ENCODE peak calls at places on chromosomes 3 and 15, in nine cellular contexts. One of them, this sample, is unnamed.

GRCh38 chr3:195071011-195071728 is 199.8 kb downstream of the XXYLT1 start:
- DNase-seq in MM.1S: no peak
- DNase-seq in tibial artery: peak
- DNase-seq in body of pancreas: no peak
- DNase-seq in fibroblast of lung: no peak
- DNase-seq in neural progenitor cell: no peak
- DNase-seq in SK-N-SH: no peak
- DNase-seq in A549: no peak
- DNase-seq in AG04450: no peak
- DNase-seq in this sample: no peak

GRCh38 chr3:15942462-15942861 is 144.7 kb upstream of the ANKRD28 start:
- DNase-seq in MM.1S: no peak
- DNase-seq in tibial artery: no peak
- DNase-seq in body of pancreas: no peak
- DNase-seq in fibroblast of lung: no peak
- DNase-seq in neural progenitor cell: no peak
- DNase-seq in SK-N-SH: no peak
- DNase-seq in A549: no peak
- DNase-seq in AG04450: no peak
- DNase-seq in this sample: no peak

GRCh38 chr3:183695569-183696364 is 1.8 kb upstream of the YEATS2 start:
- DNase-seq in MM.1S: no peak
- DNase-seq in tibial artery: no peak
- DNase-seq in body of pancreas: no peak
- DNase-seq in fibroblast of lung: no peak
- DNase-seq in neural progenitor cell: no peak
- DNase-seq in SK-N-SH: no peak
- DNase-seq in A549: no peak
- DNase-seq in AG04450: no peak
- DNase-seq in this sample: no peak

GRCh38 chr3:171429635-171430034 is 30.6 kb downstream of the TNIK start:
- DNase-seq in MM.1S: no peak
- DNase-seq in tibial artery: no peak
- DNase-seq in body of pancreas: no peak
- DNase-seq in fibroblast of lung: no peak
- DNase-seq in neural progenitor cell: no peak
- DNase-seq in SK-N-SH: no peak
- DNase-seq in A549: no peak
- DNase-seq in AG04450: no peak
- DNase-seq in this sample: no peak

GRCh38 chr15:100131321-100132224 is 210.2 kb downstream of the ADAMTS17 start:
- DNase-seq in MM.1S: peak
- DNase-seq in tibial artery: no peak
- DNase-seq in body of pancreas: peak
- DNase-seq in fibroblast of lung: peak
- DNase-seq in neural progenitor cell: peak
- DNase-seq in SK-N-SH: no peak
- DNase-seq in A549: peak
- DNase-seq in AG04450: no peak
- DNase-seq in this sample: no peak

GRCh38 chr15:68023307-68024101 is 30.6 kb upstream of the PIAS1 start:
- DNase-seq in MM.1S: no peak
- DNase-seq in tibial artery: no peak
- DNase-seq in body of pancreas: no peak
- DNase-seq in fibroblast of lung: no peak
- DNase-seq in neural progenitor cell: no peak
- DNase-seq in SK-N-SH: no peak
- DNase-seq in A549: no peak
- DNase-seq in AG04450: no peak
- DNase-seq in this sample: no peak

GRCh38 chr3:11410564-11410963 is 138.4 kb downstream of the ATG7 start:
- DNase-seq in MM.1S: no peak
- DNase-seq in tibial artery: no peak
- DNase-seq in body of pancreas: no peak
- DNase-seq in fibroblast of lung: no peak
- DNase-seq in neural progenitor cell: no peak
- DNase-seq in SK-N-SH: no peak
- DNase-seq in A549: no peak
- DNase-seq in AG04450: no peak
- DNase-seq in this sample: no peak

GRCh38 chr3:38114052-38114874 is 22.7 kb downstream of the ACAA1 start:
- DNase-seq in MM.1S: no peak
- DNase-seq in tibial artery: peak
- DNase-seq in body of pancreas: no peak
- DNase-seq in fibroblast of lung: no peak
- DNase-seq in neural progenitor cell: no peak
- DNase-seq in SK-N-SH: no peak
- DNase-seq in A549: no peak
- DNase-seq in AG04450: no peak
- DNase-seq in this sample: no peak

GRCh38 chr3:127754411-127755304 is 67.7 kb downstream of the MGLL start:
- DNase-seq in MM.1S: no peak
- DNase-seq in tibial artery: no peak
- DNase-seq in body of pancreas: no peak
- DNase-seq in fibroblast of lung: no peak
- DNase-seq in neural progenitor cell: no peak
- DNase-seq in SK-N-SH: no peak
- DNase-seq in A549: no peak
- DNase-seq in AG04450: no peak
- DNase-seq in this sample: no peak

GRCh38 chr3:78647735-78648134 is 1120.1 kb downstream of the ROBO1 start:
- DNase-seq in MM.1S: no peak
- DNase-seq in tibial artery: no peak
- DNase-seq in body of pancreas: no peak
- DNase-seq in fibroblast of lung: no peak
- DNase-seq in neural progenitor cell: no peak
- DNase-seq in SK-N-SH: no peak
- DNase-seq in A549: no peak
- DNase-seq in AG04450: no peak
- DNase-seq in this sample: no peak

GRCh38 chr3:171116365-171116764 is 89.8 kb upstream of the SLC2A2 start:
- DNase-seq in MM.1S: no peak
- DNase-seq in tibial artery: no peak
- DNase-seq in body of pancreas: no peak
- DNase-seq in fibroblast of lung: peak
- DNase-seq in neural progenitor cell: no peak
- DNase-seq in SK-N-SH: no peak
- DNase-seq in A549: no peak
- DNase-seq in AG04450: no peak
- DNase-seq in this sample: no peak

GRCh38 chr15:63678383-63678782 is 81.2 kb downstream of the FBXL22 start:
- DNase-seq in MM.1S: no peak
- DNase-seq in tibial artery: no peak
- DNase-seq in body of pancreas: no peak
- DNase-seq in fibroblast of lung: no peak
- DNase-seq in neural progenitor cell: no peak
- DNase-seq in SK-N-SH: no peak
- DNase-seq in A549: no peak
- DNase-seq in AG04450: no peak
- DNase-seq in this sample: no peak

GRCh38 chr15:31049122-31049521 is 52.4 kb downstream of the TRPM1 start:
- DNase-seq in MM.1S: no peak
- DNase-seq in tibial artery: no peak
- DNase-seq in body of pancreas: no peak
- DNase-seq in fibroblast of lung: no peak
- DNase-seq in neural progenitor cell: no peak
- DNase-seq in SK-N-SH: no peak
- DNase-seq in A549: no peak
- DNase-seq in AG04450: no peak
- DNase-seq in this sample: no peak

GRCh38 chr3:44845528-44846520 is 15.9 kb upstream of the TMEM42 start:
- DNase-seq in MM.1S: no peak
- DNase-seq in tibial artery: no peak
- DNase-seq in body of pancreas: no peak
- DNase-seq in fibroblast of lung: no peak
- DNase-seq in neural progenitor cell: no peak
- DNase-seq in SK-N-SH: peak
- DNase-seq in A549: no peak
- DNase-seq in AG04450: no peak
- DNase-seq in this sample: no peak

GRCh38 chr3:153284282-153284938 is 122.4 kb downstream of the RAP2B start:
- DNase-seq in MM.1S: no peak
- DNase-seq in tibial artery: peak
- DNase-seq in body of pancreas: no peak
- DNase-seq in fibroblast of lung: peak
- DNase-seq in neural progenitor cell: no peak
- DNase-seq in SK-N-SH: no peak
- DNase-seq in A549: peak
- DNase-seq in AG04450: peak
- DNase-seq in this sample: peak

GRCh38 chr15:96237002-96237401 is 93.5 kb upstream of the NR2F2 start:
- DNase-seq in MM.1S: no peak
- DNase-seq in tibial artery: no peak
- DNase-seq in body of pancreas: no peak
- DNase-seq in fibroblast of lung: peak
- DNase-seq in neural progenitor cell: no peak
- DNase-seq in SK-N-SH: no peak
- DNase-seq in A549: no peak
- DNase-seq in AG04450: no peak
- DNase-seq in this sample: no peak

DNA sequence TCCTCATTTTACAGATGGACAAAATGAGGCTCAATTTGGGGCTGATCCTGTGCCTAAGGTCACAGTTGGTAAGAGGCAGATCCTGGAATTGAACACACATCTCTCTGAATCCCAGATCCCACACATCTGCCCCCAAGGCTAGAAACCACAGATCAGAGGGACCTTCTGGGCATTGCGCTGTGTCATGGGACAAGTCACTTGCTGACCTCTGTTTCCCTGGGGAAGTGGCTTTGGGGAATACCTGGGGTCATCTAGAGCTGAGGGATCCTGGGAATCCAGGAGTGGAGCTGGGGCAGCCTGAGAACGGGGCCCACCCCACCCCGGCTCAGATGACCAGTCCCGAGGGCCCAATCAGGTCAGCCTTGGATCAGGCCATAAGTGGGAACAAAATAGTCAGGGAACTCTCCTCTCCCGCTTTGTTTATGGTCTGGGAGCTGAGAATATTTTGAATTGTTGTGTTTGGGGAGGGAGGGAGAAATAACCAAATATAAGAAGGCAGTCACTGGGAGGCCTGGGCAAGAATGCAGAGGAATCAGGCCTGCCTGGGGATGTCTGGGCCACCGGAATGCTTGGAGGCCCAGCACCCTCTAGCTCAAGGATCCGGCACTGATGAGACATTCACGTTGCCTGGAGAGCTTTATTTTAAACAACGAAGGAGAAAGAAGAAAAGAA is 8.8 kb upstream of the SLC6A6 start:
- DNase-seq in MM.1S: no peak
- DNase-seq in tibial artery: no peak
- DNase-seq in body of pancreas: no peak
- DNase-seq in fibroblast of lung: no peak
- DNase-seq in neural progenitor cell: no peak
- DNase-seq in SK-N-SH: no peak
- DNase-seq in A549: no peak
- DNase-seq in AG04450: no peak
- DNase-seq in this sample: no peak
- TF ChIP-seq CTCF in MM.1S: no peak
- TF ChIP-seq CTCF in tibial artery: no peak
- TF ChIP-seq CTCF in body of pancreas: no peak
- TF ChIP-seq CTCF in fibroblast of lung: no peak
- TF ChIP-seq CTCF in neural progenitor cell: no peak
- TF ChIP-seq CTCF in SK-N-SH: no peak
- TF ChIP-seq CTCF in A549: no peak
- TF ChIP-seq CTCF in AG04450: no peak
- TF ChIP-seq CTCF in this sample: no peak

DNA sequence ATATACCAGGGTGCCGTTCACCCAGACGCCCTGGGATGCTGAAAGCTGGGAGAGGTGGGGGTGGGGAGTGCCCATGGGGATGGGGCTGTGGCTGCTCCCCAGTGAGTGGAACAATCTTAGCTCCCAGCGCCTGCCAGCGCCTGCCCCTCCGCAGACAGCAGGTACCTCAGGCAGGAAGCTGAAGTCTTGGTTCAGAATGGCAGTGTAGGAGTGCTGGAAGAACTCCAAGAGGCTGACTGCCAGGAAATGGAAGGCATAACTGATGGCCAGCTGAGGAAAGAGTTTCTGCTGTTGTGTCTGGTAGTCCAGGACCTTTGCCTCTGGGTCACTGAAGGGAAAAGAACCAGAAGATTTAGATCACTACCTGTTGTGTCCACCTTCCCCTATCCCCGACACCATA is 8.4 kb downstream of the ACOX2 start:
- DNase-seq in MM.1S: no peak
- DNase-seq in tibial artery: no peak
- DNase-seq in body of pancreas: peak
- DNase-seq in fibroblast of lung: peak
- DNase-seq in neural progenitor cell: no peak
- DNase-seq in SK-N-SH: peak
- DNase-seq in A549: no peak
- DNase-seq in AG04450: no peak
- DNase-seq in this sample: no peak
- H3K27ac ChIP-seq in MM.1S: no peak
- H3K27ac ChIP-seq in tibial artery: no peak
- H3K27ac ChIP-seq in body of pancreas: no peak
- H3K27ac ChIP-seq in fibroblast of lung: no peak
- H3K27ac ChIP-seq in neural progenitor cell: no peak
- H3K27ac ChIP-seq in SK-N-SH: peak
- H3K27ac ChIP-seq in A549: peak
- H3K27ac ChIP-seq in AG04450: no peak
- H3K27ac ChIP-seq in this sample: no peak

DNA sequence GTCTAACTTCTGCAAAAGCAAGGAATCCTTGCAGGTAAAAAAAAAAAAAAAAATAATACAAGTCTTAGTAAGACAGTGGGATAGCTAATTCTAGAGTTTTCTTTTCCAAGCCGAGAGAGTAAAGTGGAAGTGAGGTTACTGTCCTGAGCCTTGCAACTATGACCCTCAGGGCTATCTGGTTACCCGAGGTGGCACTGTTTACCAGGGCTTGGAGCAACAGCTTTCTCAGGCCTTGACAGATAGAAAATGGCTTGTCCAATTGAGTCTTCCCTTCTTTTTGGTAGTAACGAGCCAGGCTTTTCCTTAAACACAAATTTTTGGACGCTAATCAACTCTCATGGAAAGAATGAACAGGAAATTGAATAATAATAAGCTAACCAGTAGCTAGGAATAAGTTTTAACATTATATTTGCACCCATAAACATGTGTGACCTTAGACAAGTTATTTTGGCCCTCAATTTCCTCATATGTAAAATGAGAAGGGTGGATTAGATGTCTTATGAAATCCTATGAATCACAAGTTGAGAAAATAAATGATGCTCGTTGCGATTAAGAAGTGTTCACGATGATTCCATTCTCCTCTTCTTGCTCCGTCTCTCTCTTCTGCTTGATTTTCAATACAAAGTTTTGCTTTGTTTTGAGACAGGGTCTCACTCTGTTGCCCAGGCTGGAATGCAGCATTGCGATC is 236.9 kb upstream of the KBTBD8 start:
- DNase-seq in MM.1S: no peak
- DNase-seq in tibial artery: no peak
- DNase-seq in body of pancreas: no peak
- DNase-seq in fibroblast of lung: peak
- DNase-seq in neural progenitor cell: no peak
- DNase-seq in SK-N-SH: no peak
- DNase-seq in A549: no peak
- DNase-seq in AG04450: no peak
- DNase-seq in this sample: no peak
- TF ChIP-seq CTCF in MM.1S: no peak
- TF ChIP-seq CTCF in tibial artery: no peak
- TF ChIP-seq CTCF in body of pancreas: no peak
- TF ChIP-seq CTCF in fibroblast of lung: no peak
- TF ChIP-seq CTCF in neural progenitor cell: no peak
- TF ChIP-seq CTCF in SK-N-SH: no peak
- TF ChIP-seq CTCF in A549: no peak
- TF ChIP-seq CTCF in AG04450: no peak
- TF ChIP-seq CTCF in this sample: no peak

GRCh38 chr3:179526989-179527391 is 35.7 kb upstream of the ACTL6A start:
- DNase-seq in MM.1S: no peak
- DNase-seq in tibial artery: peak
- DNase-seq in body of pancreas: peak
- DNase-seq in fibroblast of lung: peak
- DNase-seq in neural progenitor cell: peak
- DNase-seq in SK-N-SH: peak
- DNase-seq in A549: no peak
- DNase-seq in AG04450: peak
- DNase-seq in this sample: no peak
- H3K27ac ChIP-seq in MM.1S: no peak
- H3K27ac ChIP-seq in tibial artery: peak
- H3K27ac ChIP-seq in body of pancreas: no peak
- H3K27ac ChIP-seq in fibroblast of lung: peak
- H3K27ac ChIP-seq in neural progenitor cell: peak
- H3K27ac ChIP-seq in SK-N-SH: peak
- H3K27ac ChIP-seq in A549: no peak
- H3K27ac ChIP-seq in AG04450: peak
- H3K27ac ChIP-seq in this sample: no peak